ENCODE peak calls at places on chromosome 10, in five cellular contexts. T is H1, F is HepG2, L is NT2/D1, K is GM12878. J is an unnamed sample.

GRCh38 chr10:79350407-79351154 is 3.3 kb downstream of the PPIF start:
- DNase-seq in T (no peak), F (no peak), L (no peak), K (no peak), J (no peak)

GRCh38 chr10:58775960-58776574 is 263.4 kb downstream of the BICC1 start:
- DNase-seq in T (no peak), F (no peak), L (no peak), K (no peak), J (no peak)

GRCh38 chr10:48494611-48495010 is 110.3 kb downstream of the ARHGAP22 start:
- DNase-seq in T (no peak), F (no peak), L (no peak), K (no peak), J (no peak)

GRCh38 chr10:116765549-116766162 is 23.3 kb upstream of the HSPA12A start:
- DNase-seq in T (peak; percentile 78), F (no peak), L (no peak), K (no peak), J (peak; percentile 73)

GRCh38 chr10:92575961-92576360 is 2.1 kb upstream of the IDE start:
- DNase-seq in T (no peak), F (no peak), L (no peak), K (no peak), J (no peak)

GRCh38 chr10:73190188-73190587 is 22.3 kb downstream of the FAM149B1 start:
- DNase-seq in T (no peak), F (no peak), L (no peak), K (no peak), J (no peak)

GRCh38 chr10:73095479-73096021 is 1.1 kb downstream of the P4HA1 start:
- DNase-seq in T (no peak), F (peak; percentile 49), L (no peak), K (no peak), J (peak; percentile 33)

GRCh38 chr10:26829810-26830515 is 30.8 kb downstream of the ABI1 start:
- DNase-seq in T (no peak), F (no peak), L (no peak), K (no peak), J (no peak)

GRCh38 chr10:15316144-15316543 is 54.9 kb downstream of the FAM171A1 start:
- DNase-seq in T (no peak), F (peak; percentile 7), L (no peak), K (no peak), J (no peak)

GRCh38 chr10:78335371-78335690 is 301.7 kb downstream of the RPS24 start:
- DNase-seq in T (no peak), F (no peak), L (no peak), K (no peak), J (no peak)

GRCh38 chr10:110387617-110387982 is 82.9 kb upstream of the SMNDC1 start:
- DNase-seq in T (no peak), F (no peak), L (no peak), K (no peak), J (no peak)

GRCh38 chr10:132710746-132711617 is 75.0 kb downstream of the NKX6-2 start:
- DNase-seq in T (no peak), F (no peak), L (no peak), K (no peak), J (no peak)

GRCh38 chr10:94902570-94902969 is 35.9 kb upstream of the CYP2C9 start:
- DNase-seq in T (no peak), F (peak; percentile 91), L (no peak), K (no peak), J (no peak)

GRCh38 chr10:58473966-58474365 is 38.7 kb upstream of the BICC1 start:
- DNase-seq in T (no peak), F (no peak), L (no peak), K (no peak), J (no peak)

GRCh38 chr10:106424981-106425380 is 739.5 kb downstream of the SORCS1 start:
- DNase-seq in T (no peak), F (no peak), L (no peak), K (no peak), J (no peak)

GRCh38 chr10:102776779-102777417 is 33.1 kb downstream of the WBP1L start:
- DNase-seq in T (peak; percentile 67), F (peak; percentile 85), L (peak; percentile 63), K (no peak), J (no peak)

GRCh38 chr10:48199580-48200377 is 74.7 kb downstream of the FRMPD2 start:
- DNase-seq in T (no peak), F (no peak), L (no peak), K (no peak), J (no peak)

GRCh38 chr10:111392159-111392558 is 315.3 kb downstream of the ADRA2A start:
- DNase-seq in T (no peak), F (no peak), L (no peak), K (no peak), J (no peak)

GRCh38 chr10:11180228-11180627 is 162.6 kb downstream of the CELF2 start:
- DNase-seq in T (no peak), F (no peak), L (no peak), K (no peak), J (no peak)

GRCh38 chr10:126408953-126409641 is 20.8 kb upstream of the ADAM12 start:
- DNase-seq in T (no peak), F (no peak), L (no peak), K (no peak), J (no peak)

GRCh38 chr10:121615401-121615800 is 17.2 kb upstream of the FGFR2 start:
- DNase-seq in T (no peak), F (no peak), L (no peak), K (no peak), J (no peak)

GRCh38 chr10:79403441-79404230 is 41.8 kb downstream of the ZCCHC24 start:
- DNase-seq in T (no peak), F (peak; percentile 87), L (no peak), K (no peak), J (no peak)

GRCh38 chr10:58660577-58661255 is 148.0 kb downstream of the BICC1 start:
- DNase-seq in T (no peak), F (no peak), L (no peak), K (no peak), J (no peak)

GRCh38 chr10:19652750-19653149 is 163.5 kb upstream of the PLXDC2 start:
- DNase-seq in T (no peak), F (no peak), L (no peak), K (no peak), J (no peak)

GRCh38 chr10:99917963-99918825 is 91.6 kb downstream of the DNMBP start:
- DNase-seq in T (peak; percentile 75), F (no peak), L (peak; percentile 75), K (no peak), J (peak; percentile 54)

GRCh38 chr10:2111936-2112335 is 374.6 kb upstream of the ADARB2 start:
- DNase-seq in T (no peak), F (peak; percentile 25), L (peak; percentile 33), K (no peak), J (no peak)

GRCh38 chr10:77983384-77984341 is 45.7 kb downstream of the POLR3A start:
- DNase-seq in T (no peak), F (no peak), L (no peak), K (no peak), J (no peak)

GRCh38 chr10:33070101-33070500 is 112.1 kb upstream of the ITGB1 start:
- DNase-seq in T (no peak), F (no peak), L (no peak), K (no peak), J (no peak)

GRCh38 chr10:112389147-112389822 is 15.4 kb downstream of the ACSL5 start:
- DNase-seq in T (no peak), F (peak; percentile 85), L (no peak), K (peak; percentile 59), J (no peak)

GRCh38 chr10:130181858-130182257 is 45.7 kb downstream of the GLRX3 start:
- DNase-seq in T (no peak), F (no peak), L (no peak), K (no peak), J (no peak)
- TF ChIP-seq SUZ12 in T (no peak), F (no peak), L (no peak), K (no peak), J (no peak)

DNA sequence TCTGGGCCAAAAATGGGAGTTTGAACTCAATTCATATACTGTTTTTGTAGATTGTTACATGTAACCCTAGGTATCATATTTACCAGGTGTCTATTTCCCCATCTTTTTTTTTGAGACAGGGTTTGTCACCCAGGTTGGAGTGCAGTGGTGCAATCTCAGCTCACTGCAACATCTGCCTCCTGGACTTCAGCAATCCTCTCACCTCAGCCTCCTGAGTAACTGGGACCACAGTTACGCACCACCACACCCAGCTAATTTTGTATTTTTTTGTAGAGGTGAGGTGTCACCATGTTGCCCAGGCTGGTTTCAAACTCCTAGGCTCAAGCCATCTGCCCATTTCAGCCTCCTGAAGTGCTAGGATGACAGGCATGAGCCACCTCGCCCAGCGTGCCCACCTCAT is 28.2 kb upstream of the FBXW4 start:
- DNase-seq in T (no peak), F (no peak), L (no peak), K (no peak), J (no peak)
- TF ChIP-seq SUZ12 in T (no peak), F (no peak), L (no peak), K (no peak), J (no peak)

GRCh38 chr10:72087392-72087968 is 871 bp downstream of the SPOCK2 start:
- DNase-seq in T (peak; percentile 66), F (no peak), L (no peak), K (no peak), J (no peak)
- TF ChIP-seq SUZ12 in T (peak; percentile 67), F (no peak), L (peak; percentile 31), K (no peak), J (no peak)

GRCh38 chr10:89468625-89469024 is 54.3 kb downstream of the IFIT5 start:
- DNase-seq in T (no peak), F (no peak), L (no peak), K (no peak), J (no peak)

GRCh38 chr10:89470628-89471027 is 56.3 kb downstream of the IFIT5 start:
- DNase-seq in T (no peak), F (no peak), L (no peak), K (no peak), J (no peak)

GRCh38 chr10:89469517-89469916 is 55.1 kb downstream of the IFIT5 start:
- DNase-seq in T (no peak), F (no peak), L (no peak), K (no peak), J (no peak)

GRCh38 chr10:89474452-89474851 is 60.1 kb downstream of the IFIT5 start:
- DNase-seq in T (no peak), F (no peak), L (no peak), K (no peak), J (no peak)

GRCh38 chr10:89471110-89471814 is 56.9 kb downstream of the IFIT5 start:
- DNase-seq in T (no peak), F (no peak), L (no peak), K (no peak), J (no peak)
- TF ChIP-seq SUZ12 in T (no peak), F (no peak), L (no peak), K (no peak), J (no peak)

GRCh38 chr10:3552281-3552680 is 232.7 kb downstream of the KLF6 start:
- DNase-seq in T (no peak), F (no peak), L (no peak), K (no peak), J (no peak)

GRCh38 chr10:3549118-3549517 is 235.9 kb downstream of the KLF6 start:
- DNase-seq in T (no peak), F (no peak), L (no peak), K (no peak), J (no peak)

GRCh38 chr10:3551761-3552160 is 233.2 kb downstream of the KLF6 start:
- DNase-seq in T (no peak), F (peak; percentile 2), L (no peak), K (no peak), J (no peak)

GRCh38 chr10:3548702-3549101 is 236.3 kb downstream of the KLF6 start:
- DNase-seq in T (no peak), F (no peak), L (no peak), K (no peak), J (no peak)

GRCh38 chr10:3554121-3554522 is 230.9 kb downstream of the KLF6 start:
- DNase-seq in T (no peak), F (no peak), L (no peak), K (no peak), J (no peak)
- TF ChIP-seq SUZ12 in T (no peak), F (no peak), L (no peak), K (no peak), J (no peak)

J was measured in HEK293T.